ENCODE peak calls at places on chromosomes 11 and 22, in five cellular contexts. O is heart left ventricle, U is right lobe of liver, R is glutamatergic neuron, T is nephron progenitor cell. E is an unnamed sample.

GRCh38 chr22:45197606-45198462 is 34.1 kb downstream of the NUP50 start:
- DNase-seq in O (no peak), R (no peak), U (peak; percentile 41), T (no peak), E (no peak)

GRCh38 chr11:3671334-3672254 is at the start of gene CHRNA10:
- DNase-seq in T (peak; percentile 24), R (no peak), O (no peak), U (no peak), E (no peak)

GRCh38 chr22:29393019-29393608 is 4.7 kb upstream of the AP1B1 start:
- DNase-seq in T (no peak), U (peak; percentile 39), R (no peak), O (no peak), E (no peak)

GRCh38 chr11:102405501-102405900 is 47.1 kb downstream of the TMEM123 start:
- DNase-seq in R (no peak), U (no peak), O (no peak), T (no peak), E (no peak)

GRCh38 chr11:18749681-18750319 is 23.8 kb upstream of the IGSF22 start:
- DNase-seq in R (no peak), T (no peak), U (no peak), O (no peak), E (no peak)

GRCh38 chr11:134639586-134640330 is 227.7 kb upstream of the B3GAT1 start:
- DNase-seq in U (no peak), R (no peak), T (no peak), O (no peak), E (no peak)

GRCh38 chr22:42704896-42705295 is 15.8 kb downstream of the A4GALT start:
- DNase-seq in U (no peak), O (no peak), T (no peak), R (no peak), E (no peak)

GRCh38 chr22:46735747-46736608 is 2.1 kb downstream of the CERK start:
- DNase-seq in R (no peak), U (no peak), T (no peak), O (no peak), E (no peak)

GRCh38 chr11:67776834-67777530 is 102.6 kb upstream of the ALDH3B2 start:
- DNase-seq in R (no peak), O (no peak), U (no peak), T (no peak), E (no peak)

GRCh38 chr11:20042025-20042639 is 118.1 kb downstream of the DBX1 start:
- DNase-seq in O (no peak), R (no peak), U (no peak), T (no peak), E (no peak)

GRCh38 chr11:121967131-121967689 is 148.8 kb downstream of the BLID start:
- DNase-seq in R (no peak), T (no peak), U (no peak), O (no peak), E (no peak)

GRCh38 chr11:12474871-12475270 is 97.5 kb downstream of the PARVA start:
- DNase-seq in T (no peak), O (no peak), R (no peak), U (no peak), E (no peak)

GRCh38 chr22:43390166-43390565 is 21.6 kb upstream of the MPPED1 start:
- DNase-seq in O (no peak), U (no peak), T (no peak), R (no peak), E (no peak)

GRCh38 chr22:42396621-42397331 is 35.4 kb downstream of the NFAM1 start:
- DNase-seq in T (no peak), O (peak; percentile 25), U (no peak), R (no peak), E (no peak)

GRCh38 chr11:820655-821512 is 2.2 kb downstream of the PNPLA2 start:
- DNase-seq in U (peak; percentile 98), R (peak; percentile 27), T (no peak), O (peak; percentile 83), E (no peak)

GRCh38 chr11:126637800-126638175 is 282.3 kb downstream of the ST3GAL4 start:
- DNase-seq in O (no peak), R (no peak), U (no peak), T (no peak), E (no peak)

GRCh38 chr11:110092577-110093406 is at the start of gene ZC3H12C:
- DNase-seq in R (peak; percentile 81), T (peak; percentile 78), U (peak; percentile 89), O (peak; percentile 80), E (peak; percentile 15)

GRCh38 chr11:6259638-6260019 is at the start of gene CCKBR:
- DNase-seq in O (no peak), T (peak; percentile 74), U (no peak), R (peak; percentile 58), E (no peak)

GRCh38 chr11:76770642-76771445 is 12.3 kb upstream of the TSKU start:
- DNase-seq in R (no peak), T (no peak), O (no peak), U (peak; percentile 95), E (no peak)

GRCh38 chr11:70577948-70578347 is 179.6 kb downstream of the CTTN start:
- DNase-seq in R (no peak), T (no peak), O (no peak), U (no peak), E (peak; percentile 9)

GRCh38 chr11:44112083-44112865 is 16.8 kb downstream of the EXT2 start:
- DNase-seq in O (peak; percentile 50), R (no peak), U (no peak), T (no peak), E (no peak)

GRCh38 chr11:31813242-31813960 is 2.3 kb upstream of the PAX6 start:
- DNase-seq in U (no peak), T (no peak), R (no peak), O (no peak), E (no peak)

GRCh38 chr11:33262016-33262638 is 4.9 kb downstream of the HIPK3 start:
- DNase-seq in U (no peak), R (no peak), T (no peak), O (no peak), E (no peak)

GRCh38 chr11:1478544-1478943 is 8.0 kb downstream of the MOB2 start:
- DNase-seq in U (no peak), O (no peak), R (no peak), T (no peak), E (no peak)

GRCh38 chr22:45485271-45485670 is 17.4 kb upstream of the FBLN1 start:
- DNase-seq in O (no peak), U (no peak), R (no peak), T (no peak), E (no peak)

GRCh38 chr11:34585870-34586654 is 34.8 kb upstream of the EHF start:
- DNase-seq in R (no peak), O (no peak), U (no peak), T (no peak), E (no peak)

GRCh38 chr11:114291847-114292680 is 4.1 kb upstream of the NNMT start:
- DNase-seq in T (no peak), O (no peak), R (no peak), U (no peak), E (no peak)

GRCh38 chr11:78927511-78927910 is 352.8 kb upstream of the NARS2 start:
- DNase-seq in T (no peak), U (no peak), R (no peak), O (no peak), E (no peak)

DNA sequence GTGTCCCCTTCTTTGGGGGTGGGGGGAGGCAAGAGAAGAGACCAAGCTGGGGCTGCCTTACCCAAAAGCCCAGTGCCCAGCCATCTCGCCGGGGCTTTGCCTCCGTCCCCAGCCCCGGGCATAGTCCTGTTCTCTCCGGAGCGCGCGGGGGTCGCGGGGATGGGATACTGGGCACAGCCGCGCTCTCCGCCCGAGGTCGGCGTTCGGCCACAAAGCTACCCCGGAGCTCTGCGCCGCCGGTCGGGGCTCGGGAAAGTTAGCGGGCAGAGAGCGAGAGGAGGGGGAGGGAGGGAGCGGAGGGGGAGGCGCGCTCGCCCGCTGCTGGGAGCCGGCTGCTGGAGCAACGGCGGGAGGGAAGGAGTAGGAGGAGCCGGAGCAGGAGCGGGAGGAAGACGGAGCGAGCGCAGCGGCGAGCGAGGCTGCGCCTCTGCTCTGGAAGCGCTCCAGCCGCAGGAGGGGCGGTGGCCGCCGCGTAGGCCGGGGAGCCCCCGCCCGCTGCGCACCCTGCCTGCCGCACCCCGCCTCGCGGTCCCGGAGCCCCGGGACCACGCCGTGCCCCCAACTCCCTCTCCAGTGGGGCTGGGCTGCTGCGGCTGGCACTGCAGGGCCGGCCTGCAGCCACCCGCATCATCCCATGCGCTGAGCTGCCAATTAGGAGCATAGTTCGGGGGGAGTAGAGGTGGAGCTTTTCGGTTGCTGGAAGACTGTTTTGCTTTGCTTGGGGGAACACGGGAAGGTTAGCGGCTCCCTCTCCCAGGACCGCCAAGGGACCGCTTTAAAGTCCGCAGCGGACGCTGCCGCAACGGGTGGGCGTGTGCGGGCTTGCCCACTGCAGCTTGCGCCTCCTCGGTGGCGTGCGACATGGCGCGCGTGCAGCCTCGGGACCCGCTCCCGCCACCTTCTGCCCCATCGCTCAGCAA is at the start of gene SCN4B:
- DNase-seq in U (no peak), O (peak; percentile 74), R (peak; percentile 80), T (peak; percentile 84), E (no peak)
- TF ChIP-seq CTCF in U (no peak), O (no peak), R (no peak), T (no peak), E (no peak)

GRCh38 chr11:46222485-46223251 is 54.8 kb upstream of the CREB3L1 start:
- DNase-seq in T (no peak), U (no peak), R (no peak), O (no peak), E (no peak)
- TF ChIP-seq CTCF in T (no peak), U (no peak), R (no peak), O (no peak), E (no peak)

DNA sequence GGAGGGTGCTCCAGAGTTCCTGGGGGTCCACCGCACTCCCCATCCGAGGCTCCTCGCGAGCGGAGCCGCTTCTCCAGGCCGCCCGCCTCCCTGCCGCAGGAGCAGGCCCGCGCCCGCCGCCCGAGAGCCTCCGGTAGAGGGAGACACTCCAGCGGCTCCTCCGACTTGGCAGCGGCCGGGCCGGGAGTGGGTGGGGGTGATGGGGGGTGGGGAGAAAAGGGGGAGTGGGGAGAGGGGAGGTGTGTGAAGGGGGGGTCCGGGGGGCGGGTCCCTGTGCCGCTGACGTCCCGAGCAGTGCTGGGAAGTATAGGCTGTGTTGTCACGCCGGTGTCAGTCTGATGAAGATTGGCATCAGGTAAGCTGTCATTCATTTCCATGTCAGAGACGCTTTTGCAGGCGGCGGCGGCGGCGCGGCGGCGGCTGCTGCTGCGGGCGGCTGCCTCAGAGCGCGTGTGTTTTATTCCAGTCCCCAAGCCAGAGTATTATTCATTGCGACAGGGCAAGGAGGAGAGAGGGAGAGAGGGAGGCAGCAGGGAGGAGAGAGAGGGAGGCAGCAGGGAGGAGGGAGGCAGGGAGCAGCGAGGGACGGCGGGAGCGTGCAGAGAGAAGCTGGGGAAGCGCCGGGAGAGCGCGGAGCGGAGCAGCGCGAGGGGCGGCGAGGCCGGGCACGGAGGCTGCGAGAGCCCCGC is at the start of gene PKNOX2:
- DNase-seq in U (peak; percentile 70), O (peak; percentile 84), T (peak; percentile 93), R (peak; percentile 92), E (no peak)
- TF ChIP-seq CTCF in U (peak; percentile 6), O (peak; percentile 51), T (peak; percentile 53), R (peak; percentile 63), E (peak; percentile 8)

GRCh38 chr22:50699754-50700386 is 27.2 kb downstream of the SHANK3 start:
- DNase-seq in T (no peak), R (peak; percentile 26), O (no peak), U (peak; percentile 83), E (no peak)
- TF ChIP-seq CTCF in T (peak; percentile 22), R (no peak), O (no peak), U (no peak), E (no peak)

GRCh38 chr11:124799384-124800225 is 601 bp downstream of the MSANTD2 start:
- DNase-seq in R (peak; percentile 69), T (peak; percentile 62), O (peak; percentile 30), U (peak; percentile 46), E (peak; percentile 18)
- TF ChIP-seq CTCF in R (no peak), T (no peak), O (no peak), U (no peak), E (no peak)

E was measured in natural killer cell.